ENCODE peak calls at places on chromosome 7, in eight cellular contexts. One of them, this sample, is unnamed.

GRCh38 chr7:102321351-102322201 is 34.7 kb downstream of the SPDYE6 start:
- DNase-seq in activated effector memory CD4-positive, alpha-beta T cell treated with Interleukin-2 at 50 U/mL for 16 hours: no peak
- DNase-seq in H54: no peak
- DNase-seq in GM04504: no peak
- DNase-seq in dermis blood vessel endothelial cell: peak; percentile 62
- DNase-seq in MCF 10A: no peak
- DNase-seq in endodermal cell: peak; percentile 87
- DNase-seq in T-cell: peak; percentile 19
- DNase-seq in this sample: peak; percentile 33

GRCh38 chr7:104089061-104089460 is 99.6 kb upstream of the RELN start:
- DNase-seq in activated effector memory CD4-positive, alpha-beta T cell treated with Interleukin-2 at 50 U/mL for 16 hours: no peak
- DNase-seq in GM04504: no peak
- DNase-seq in dermis blood vessel endothelial cell: no peak
- DNase-seq in MCF 10A: no peak
- DNase-seq in endodermal cell: no peak
- DNase-seq in H54: no peak
- DNase-seq in T-cell: no peak
- DNase-seq in this sample: no peak

GRCh38 chr7:27930910-27931476 is 191.0 kb downstream of the TAX1BP1 start:
- DNase-seq in MCF 10A: no peak
- DNase-seq in H54: no peak
- DNase-seq in dermis blood vessel endothelial cell: no peak
- DNase-seq in T-cell: no peak
- DNase-seq in endodermal cell: no peak
- DNase-seq in GM04504: no peak
- DNase-seq in activated effector memory CD4-positive, alpha-beta T cell treated with Interleukin-2 at 50 U/mL for 16 hours: no peak
- DNase-seq in this sample: no peak

GRCh38 chr7:24741691-24742639 is 15.3 kb downstream of the GSDME start:
- DNase-seq in GM04504: peak; percentile 97
- DNase-seq in H54: peak; percentile 98
- DNase-seq in activated effector memory CD4-positive, alpha-beta T cell treated with Interleukin-2 at 50 U/mL for 16 hours: no peak
- DNase-seq in T-cell: no peak
- DNase-seq in MCF 10A: peak; percentile 87
- DNase-seq in endodermal cell: no peak
- DNase-seq in dermis blood vessel endothelial cell: no peak
- DNase-seq in this sample: peak; percentile 94

GRCh38 chr7:157434701-157435100 is 97.9 kb downstream of the DNAJB6 start:
- DNase-seq in T-cell: no peak
- DNase-seq in dermis blood vessel endothelial cell: no peak
- DNase-seq in MCF 10A: no peak
- DNase-seq in activated effector memory CD4-positive, alpha-beta T cell treated with Interleukin-2 at 50 U/mL for 16 hours: no peak
- DNase-seq in GM04504: no peak
- DNase-seq in endodermal cell: no peak
- DNase-seq in H54: no peak
- DNase-seq in this sample: no peak

GRCh38 chr7:140653319-140654108 is 12.9 kb upstream of the DENND2A start:
- DNase-seq in T-cell: no peak
- DNase-seq in activated effector memory CD4-positive, alpha-beta T cell treated with Interleukin-2 at 50 U/mL for 16 hours: no peak
- DNase-seq in dermis blood vessel endothelial cell: peak; percentile 85
- DNase-seq in H54: peak; percentile 65
- DNase-seq in GM04504: peak; percentile 77
- DNase-seq in MCF 10A: peak; percentile 84
- DNase-seq in endodermal cell: peak; percentile 90
- DNase-seq in this sample: peak; percentile 76

GRCh38 chr7:73850781-73851207 is 8.5 kb upstream of the METTL27 start:
- DNase-seq in dermis blood vessel endothelial cell: peak; percentile 91
- DNase-seq in GM04504: peak; percentile 98
- DNase-seq in T-cell: no peak
- DNase-seq in MCF 10A: peak; percentile 97
- DNase-seq in H54: peak; percentile 71
- DNase-seq in endodermal cell: no peak
- DNase-seq in activated effector memory CD4-positive, alpha-beta T cell treated with Interleukin-2 at 50 U/mL for 16 hours: no peak
- DNase-seq in this sample: peak; percentile 98

GRCh38 chr7:152411389-152411788 is 24.4 kb downstream of the KMT2C start:
- DNase-seq in endodermal cell: peak; percentile 78
- DNase-seq in activated effector memory CD4-positive, alpha-beta T cell treated with Interleukin-2 at 50 U/mL for 16 hours: no peak
- DNase-seq in dermis blood vessel endothelial cell: no peak
- DNase-seq in MCF 10A: no peak
- DNase-seq in T-cell: no peak
- DNase-seq in H54: no peak
- DNase-seq in GM04504: no peak
- DNase-seq in this sample: no peak

GRCh38 chr7:89771003-89771636 is 383.1 kb upstream of the STEAP1 start:
- DNase-seq in MCF 10A: no peak
- DNase-seq in H54: no peak
- DNase-seq in T-cell: no peak
- DNase-seq in dermis blood vessel endothelial cell: no peak
- DNase-seq in endodermal cell: no peak
- DNase-seq in GM04504: no peak
- DNase-seq in activated effector memory CD4-positive, alpha-beta T cell treated with Interleukin-2 at 50 U/mL for 16 hours: no peak
- DNase-seq in this sample: no peak

GRCh38 chr7:43138710-43139601 is 26.5 kb downstream of the HECW1 start:
- DNase-seq in activated effector memory CD4-positive, alpha-beta T cell treated with Interleukin-2 at 50 U/mL for 16 hours: no peak
- DNase-seq in MCF 10A: no peak
- DNase-seq in H54: no peak
- DNase-seq in GM04504: no peak
- DNase-seq in endodermal cell: peak; percentile 64
- DNase-seq in T-cell: no peak
- DNase-seq in dermis blood vessel endothelial cell: no peak
- DNase-seq in this sample: no peak

GRCh38 chr7:129343099-129343700 is 91.0 kb upstream of the STRIP2 start:
- DNase-seq in MCF 10A: peak; percentile 53
- DNase-seq in H54: peak; percentile 17
- DNase-seq in endodermal cell: no peak
- DNase-seq in GM04504: no peak
- DNase-seq in activated effector memory CD4-positive, alpha-beta T cell treated with Interleukin-2 at 50 U/mL for 16 hours: no peak
- DNase-seq in dermis blood vessel endothelial cell: peak; percentile 72
- DNase-seq in T-cell: no peak
- DNase-seq in this sample: peak; percentile 65

GRCh38 chr7:82382276-82382675 is 61.3 kb downstream of the CACNA2D1 start:
- DNase-seq in endodermal cell: no peak
- DNase-seq in T-cell: no peak
- DNase-seq in activated effector memory CD4-positive, alpha-beta T cell treated with Interleukin-2 at 50 U/mL for 16 hours: no peak
- DNase-seq in H54: no peak
- DNase-seq in MCF 10A: no peak
- DNase-seq in GM04504: no peak
- DNase-seq in dermis blood vessel endothelial cell: no peak
- DNase-seq in this sample: peak; percentile 11

GRCh38 chr7:151342811-151343210 is 1.2 kb downstream of the NUB1 start:
- DNase-seq in dermis blood vessel endothelial cell: no peak
- DNase-seq in endodermal cell: no peak
- DNase-seq in activated effector memory CD4-positive, alpha-beta T cell treated with Interleukin-2 at 50 U/mL for 16 hours: no peak
- DNase-seq in T-cell: no peak
- DNase-seq in MCF 10A: no peak
- DNase-seq in GM04504: no peak
- DNase-seq in H54: no peak
- DNase-seq in this sample: no peak

GRCh38 chr7:16345979-16346958 is 75.1 kb downstream of the CRPPA start:
- DNase-seq in H54: peak; percentile 28
- DNase-seq in GM04504: peak; percentile 44
- DNase-seq in activated effector memory CD4-positive, alpha-beta T cell treated with Interleukin-2 at 50 U/mL for 16 hours: no peak
- DNase-seq in T-cell: no peak
- DNase-seq in endodermal cell: no peak
- DNase-seq in dermis blood vessel endothelial cell: no peak
- DNase-seq in MCF 10A: peak; percentile 47
- DNase-seq in this sample: peak; percentile 77

GRCh38 chr7:159196584-159196983 is 51.9 kb upstream of the VIPR2 start:
- DNase-seq in GM04504: no peak
- DNase-seq in H54: no peak
- DNase-seq in T-cell: no peak
- DNase-seq in MCF 10A: no peak
- DNase-seq in endodermal cell: no peak
- DNase-seq in dermis blood vessel endothelial cell: no peak
- DNase-seq in activated effector memory CD4-positive, alpha-beta T cell treated with Interleukin-2 at 50 U/mL for 16 hours: no peak
- DNase-seq in this sample: no peak

GRCh38 chr7:33107136-33108066 is 1.8 kb downstream of the RP9 start:
- DNase-seq in endodermal cell: peak; percentile 86
- DNase-seq in activated effector memory CD4-positive, alpha-beta T cell treated with Interleukin-2 at 50 U/mL for 16 hours: no peak
- DNase-seq in GM04504: no peak
- DNase-seq in MCF 10A: peak; percentile 58
- DNase-seq in T-cell: peak; percentile 21
- DNase-seq in dermis blood vessel endothelial cell: peak; percentile 62
- DNase-seq in H54: no peak
- DNase-seq in this sample: peak; percentile 56

This sample was measured in epithelial cell of esophagus.